ENCODE peak calls at places on chromosomes 11 and 22, in five cellular contexts. One of them, this sample, is unnamed.

GRCh38 chr11:76288166-76288978 is 82.1 kb upstream of the WNT11 start:
- DNase-seq in mesenchymal stem cell: no peak
- DNase-seq in neuronal stem cell: no peak
- DNase-seq in H1: no peak
- DNase-seq in IMR-90: no peak
- DNase-seq in this sample: no peak

GRCh38 chr11:116412118-116412889 is 360.5 kb downstream of the BUD13 start:
- DNase-seq in mesenchymal stem cell: no peak
- DNase-seq in neuronal stem cell: no peak
- DNase-seq in H1: no peak
- DNase-seq in IMR-90: no peak
- DNase-seq in this sample: no peak

GRCh38 chr22:46456818-46457163 is 80.6 kb downstream of the CELSR1 start:
- DNase-seq in mesenchymal stem cell: no peak
- DNase-seq in neuronal stem cell: no peak
- DNase-seq in H1: no peak
- DNase-seq in IMR-90: no peak
- DNase-seq in this sample: no peak

GRCh38 chr11:47768090-47768620 is 1.0 kb upstream of the FNBP4 start:
- DNase-seq in mesenchymal stem cell: peak; percentile 74
- DNase-seq in neuronal stem cell: peak; percentile 15
- DNase-seq in H1: no peak
- DNase-seq in IMR-90: peak; percentile 61
- DNase-seq in this sample: no peak

GRCh38 chr11:118076754-118077281 is at the start of gene TMPRSS4:
- DNase-seq in mesenchymal stem cell: no peak
- DNase-seq in neuronal stem cell: no peak
- DNase-seq in H1: no peak
- DNase-seq in IMR-90: no peak
- DNase-seq in this sample: peak; percentile 46

GRCh38 chr11:116130122-116130521 is 625.9 kb upstream of the CADM1 start:
- DNase-seq in mesenchymal stem cell: no peak
- DNase-seq in neuronal stem cell: no peak
- DNase-seq in H1: peak; percentile 19
- DNase-seq in IMR-90: no peak
- DNase-seq in this sample: no peak

GRCh38 chr11:462107-462890 is 12.2 kb downstream of the PTDSS2 start:
- DNase-seq in mesenchymal stem cell: no peak
- DNase-seq in neuronal stem cell: no peak
- DNase-seq in H1: no peak
- DNase-seq in IMR-90: no peak
- DNase-seq in this sample: no peak

GRCh38 chr11:6127881-6128280 is 20.4 kb downstream of the OR56B4 start:
- DNase-seq in mesenchymal stem cell: no peak
- DNase-seq in neuronal stem cell: no peak
- DNase-seq in H1: no peak
- DNase-seq in IMR-90: no peak
- DNase-seq in this sample: no peak

GRCh38 chr11:14618060-14618459 is 25.5 kb upstream of the PDE3B start:
- DNase-seq in mesenchymal stem cell: no peak
- DNase-seq in neuronal stem cell: no peak
- DNase-seq in H1: no peak
- DNase-seq in IMR-90: no peak
- DNase-seq in this sample: no peak

GRCh38 chr11:9219115-9219514 is 46.0 kb downstream of the DENND5A start:
- DNase-seq in mesenchymal stem cell: peak; percentile 52
- DNase-seq in neuronal stem cell: no peak
- DNase-seq in H1: no peak
- DNase-seq in IMR-90: peak; percentile 55
- DNase-seq in this sample: no peak

GRCh38 chr11:91435694-91436375 is 788.8 kb upstream of the FAT3 start:
- DNase-seq in mesenchymal stem cell: no peak
- DNase-seq in neuronal stem cell: no peak
- DNase-seq in H1: no peak
- DNase-seq in IMR-90: no peak
- DNase-seq in this sample: no peak

GRCh38 chr11:27971256-27971655 is 136.7 kb downstream of the KIF18A start:
- DNase-seq in mesenchymal stem cell: no peak
- DNase-seq in neuronal stem cell: no peak
- DNase-seq in H1: no peak
- DNase-seq in IMR-90: no peak
- DNase-seq in this sample: no peak

GRCh38 chr11:56533054-56533740 is 9.9 kb downstream of the OR5M11 start:
- DNase-seq in mesenchymal stem cell: no peak
- DNase-seq in neuronal stem cell: no peak
- DNase-seq in H1: no peak
- DNase-seq in IMR-90: no peak
- DNase-seq in this sample: no peak

GRCh38 chr11:15539645-15540044 is 424.9 kb downstream of the INSC start:
- DNase-seq in mesenchymal stem cell: no peak
- DNase-seq in neuronal stem cell: no peak
- DNase-seq in H1: no peak
- DNase-seq in IMR-90: no peak
- DNase-seq in this sample: no peak

GRCh38 chr22:28955817-28956216 is 72.4 kb downstream of the ZNRF3 start:
- DNase-seq in mesenchymal stem cell: peak; percentile 9
- DNase-seq in neuronal stem cell: no peak
- DNase-seq in H1: no peak
- DNase-seq in IMR-90: no peak
- DNase-seq in this sample: no peak

GRCh38 chr11:60953781-60954180 is 1.8 kb upstream of the SLC15A3 start:
- DNase-seq in mesenchymal stem cell: peak; percentile 8
- DNase-seq in neuronal stem cell: no peak
- DNase-seq in H1: no peak
- DNase-seq in IMR-90: peak; percentile 44
- DNase-seq in this sample: no peak

GRCh38 chr11:2806351-2807058 is 79.1 kb downstream of the CDKN1C start:
- DNase-seq in mesenchymal stem cell: no peak
- DNase-seq in neuronal stem cell: no peak
- DNase-seq in H1: peak; percentile 49
- DNase-seq in IMR-90: no peak
- DNase-seq in this sample: peak; percentile 27

GRCh38 chr22:46360891-46361290 is 25.4 kb downstream of the TRMU start:
- DNase-seq in mesenchymal stem cell: no peak
- DNase-seq in neuronal stem cell: no peak
- DNase-seq in H1: no peak
- DNase-seq in IMR-90: no peak
- DNase-seq in this sample: no peak

GRCh38 chr11:88555018-88555828 is 217.7 kb upstream of the CTSC start:
- DNase-seq in mesenchymal stem cell: peak; percentile 98
- DNase-seq in neuronal stem cell: no peak
- DNase-seq in H1: no peak
- DNase-seq in IMR-90: peak; percentile 99
- DNase-seq in this sample: no peak

GRCh38 chr22:49853981-49854791 is 542 bp downstream of the ZBED4 start:
- DNase-seq in mesenchymal stem cell: peak; percentile 53
- DNase-seq in neuronal stem cell: peak; percentile 39
- DNase-seq in H1: peak; percentile 54
- DNase-seq in IMR-90: peak; percentile 17
- DNase-seq in this sample: peak; percentile 38

GRCh38 chr11:86672007-86672621 is at the start of gene ME3:
- DNase-seq in mesenchymal stem cell: peak; percentile 75
- DNase-seq in neuronal stem cell: peak; percentile 42
- DNase-seq in H1: peak; percentile 76
- DNase-seq in IMR-90: peak; percentile 44
- DNase-seq in this sample: peak; percentile 61

GRCh38 chr22:49087163-49087562 is 740.5 kb downstream of the BRD1 start:
- DNase-seq in mesenchymal stem cell: no peak
- DNase-seq in neuronal stem cell: no peak
- DNase-seq in H1: no peak
- DNase-seq in IMR-90: no peak
- DNase-seq in this sample: no peak

GRCh38 chr11:44380009-44380313 is 70.0 kb upstream of the ALX4 start:
- DNase-seq in mesenchymal stem cell: no peak
- DNase-seq in neuronal stem cell: no peak
- DNase-seq in H1: no peak
- DNase-seq in IMR-90: no peak
- DNase-seq in this sample: no peak

DNA sequence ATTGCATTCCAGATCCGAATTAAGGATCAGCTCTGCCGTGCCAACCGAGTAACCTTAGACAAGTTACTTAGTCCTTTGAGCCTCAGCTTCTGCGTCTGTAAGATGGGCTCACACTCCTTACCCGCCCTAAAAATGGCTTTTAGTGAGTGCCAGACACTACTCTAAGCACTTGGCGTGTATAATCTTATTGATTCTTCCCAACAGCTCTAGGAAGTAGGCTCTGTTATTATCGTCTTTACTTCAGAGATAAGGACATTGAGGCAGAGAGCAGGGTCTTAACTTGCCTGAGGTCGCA is 21.7 kb upstream of the ROBO3 start:
- DNase-seq in mesenchymal stem cell: no peak
- DNase-seq in neuronal stem cell: no peak
- DNase-seq in H1: no peak
- DNase-seq in IMR-90: no peak
- DNase-seq in this sample: no peak
- H2AFZ ChIP-seq in mesenchymal stem cell: no peak overlapping the region
- H2AFZ ChIP-seq in neuronal stem cell: peak overlapping the region; percentile 93
- H2AFZ ChIP-seq in H1: no peak overlapping the region
- H2AFZ ChIP-seq in IMR-90: no peak overlapping the region
- H2AFZ ChIP-seq in this sample: no peak overlapping the region

GRCh38 chr11:133947298-133947905 is 9.4 kb downstream of the IGSF9B start:
- DNase-seq in mesenchymal stem cell: peak; percentile 16
- DNase-seq in neuronal stem cell: peak; percentile 66
- DNase-seq in H1: peak; percentile 87
- DNase-seq in IMR-90: peak; percentile 23
- DNase-seq in this sample: peak; percentile 88
- H2BK15ac ChIP-seq in mesenchymal stem cell: no peak overlapping the region
- H2BK15ac ChIP-seq in neuronal stem cell: no peak overlapping the region
- H2BK15ac ChIP-seq in H1: peak overlapping the region; percentile 48
- H2BK15ac ChIP-seq in IMR-90: no peak overlapping the region
- H2BK15ac ChIP-seq in this sample: no peak overlapping the region

GRCh38 chr22:27418261-27418660 is 383.3 kb downstream of the MN1 start:
- DNase-seq in mesenchymal stem cell: no peak
- DNase-seq in neuronal stem cell: no peak
- DNase-seq in H1: no peak
- DNase-seq in IMR-90: no peak
- DNase-seq in this sample: no peak

GRCh38 chr22:27419473-27419872 is 382.1 kb downstream of the MN1 start:
- DNase-seq in mesenchymal stem cell: no peak
- DNase-seq in neuronal stem cell: no peak
- DNase-seq in H1: no peak
- DNase-seq in IMR-90: peak; percentile 21
- DNase-seq in this sample: no peak

GRCh38 chr22:27420817-27421361 is 380.7 kb downstream of the MN1 start:
- DNase-seq in mesenchymal stem cell: no peak
- DNase-seq in neuronal stem cell: no peak
- DNase-seq in H1: no peak
- DNase-seq in IMR-90: peak; percentile 95
- DNase-seq in this sample: no peak

GRCh38 chr22:27422442-27422841 is 379.1 kb downstream of the MN1 start:
- DNase-seq in mesenchymal stem cell: no peak
- DNase-seq in neuronal stem cell: no peak
- DNase-seq in H1: no peak
- DNase-seq in IMR-90: no peak
- DNase-seq in this sample: no peak

GRCh38 chr22:27420186-27420816 is 381.3 kb downstream of the MN1 start:
- DNase-seq in mesenchymal stem cell: no peak
- DNase-seq in neuronal stem cell: no peak
- DNase-seq in H1: no peak
- DNase-seq in IMR-90: peak; percentile 25
- DNase-seq in this sample: no peak
- H2AFZ ChIP-seq in mesenchymal stem cell: no peak overlapping the region
- H2AFZ ChIP-seq in neuronal stem cell: no peak overlapping the region
- H2AFZ ChIP-seq in H1: no peak overlapping the region
- H2AFZ ChIP-seq in IMR-90: peak overlapping the region; percentile 64
- H2AFZ ChIP-seq in this sample: no peak overlapping the region

DNA sequence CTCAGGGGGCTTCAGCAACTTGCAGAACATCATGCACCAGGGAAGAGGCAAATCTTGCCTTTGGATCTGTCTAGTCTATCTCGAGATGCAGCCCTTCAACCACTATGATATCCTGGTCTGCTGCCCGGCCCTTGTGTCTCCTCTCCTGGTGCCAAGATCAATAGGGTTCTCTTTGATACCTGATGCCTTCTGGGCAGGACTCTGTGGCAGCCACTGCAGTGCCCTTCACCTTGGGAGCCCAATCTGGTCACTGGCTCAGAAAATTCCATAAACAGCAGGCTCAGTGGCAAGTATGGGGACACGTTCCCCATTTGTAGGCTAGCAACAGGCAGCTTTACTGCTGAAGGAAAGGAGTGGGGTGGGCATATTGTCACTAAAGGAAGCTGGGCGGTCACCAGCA is 23.4 kb downstream of the SYN3 start:
- DNase-seq in mesenchymal stem cell: no peak
- DNase-seq in neuronal stem cell: no peak
- DNase-seq in H1: no peak
- DNase-seq in IMR-90: no peak
- DNase-seq in this sample: peak; percentile 23
- H2BK15ac ChIP-seq in mesenchymal stem cell: no peak overlapping the region
- H2BK15ac ChIP-seq in neuronal stem cell: no peak overlapping the region
- H2BK15ac ChIP-seq in H1: no peak overlapping the region
- H2BK15ac ChIP-seq in IMR-90: no peak overlapping the region
- H2BK15ac ChIP-seq in this sample: no peak overlapping the region

GRCh38 chr22:32578752-32579151 is 104.1 kb downstream of the FBXO7 start:
- DNase-seq in mesenchymal stem cell: no peak
- DNase-seq in neuronal stem cell: no peak
- DNase-seq in H1: no peak
- DNase-seq in IMR-90: no peak
- DNase-seq in this sample: no peak

GRCh38 chr22:32577591-32577990 is 103.0 kb downstream of the FBXO7 start:
- DNase-seq in mesenchymal stem cell: no peak
- DNase-seq in neuronal stem cell: no peak
- DNase-seq in H1: no peak
- DNase-seq in IMR-90: no peak
- DNase-seq in this sample: no peak

GRCh38 chr22:32574957-32575893 is 100.6 kb downstream of the FBXO7 start:
- DNase-seq in mesenchymal stem cell: no peak
- DNase-seq in neuronal stem cell: no peak
- DNase-seq in H1: no peak
- DNase-seq in IMR-90: no peak
- DNase-seq in this sample: no peak

GRCh38 chr22:32574397-32574796 is 99.8 kb downstream of the FBXO7 start:
- DNase-seq in mesenchymal stem cell: no peak
- DNase-seq in neuronal stem cell: no peak
- DNase-seq in H1: no peak
- DNase-seq in IMR-90: no peak
- DNase-seq in this sample: no peak

GRCh38 chr22:32576553-32577255 is 102.1 kb downstream of the FBXO7 start:
- DNase-seq in mesenchymal stem cell: no peak
- DNase-seq in neuronal stem cell: no peak
- DNase-seq in H1: no peak
- DNase-seq in IMR-90: no peak
- DNase-seq in this sample: no peak
- H2AFZ ChIP-seq in mesenchymal stem cell: no peak overlapping the region
- H2AFZ ChIP-seq in neuronal stem cell: no peak overlapping the region
- H2AFZ ChIP-seq in H1: no peak overlapping the region
- H2AFZ ChIP-seq in IMR-90: no peak overlapping the region
- H2AFZ ChIP-seq in this sample: no peak overlapping the region

GRCh38 chr11:79472736-79473536 is 32.1 kb upstream of the TENM4 start:
- DNase-seq in mesenchymal stem cell: no peak
- DNase-seq in neuronal stem cell: no peak
- DNase-seq in H1: peak; percentile 63
- DNase-seq in IMR-90: no peak
- DNase-seq in this sample: peak; percentile 79
- H2BK15ac ChIP-seq in mesenchymal stem cell: no peak overlapping the region
- H2BK15ac ChIP-seq in neuronal stem cell: no peak overlapping the region
- H2BK15ac ChIP-seq in H1: peak overlapping the region; percentile 76
- H2BK15ac ChIP-seq in IMR-90: no peak overlapping the region
- H2BK15ac ChIP-seq in this sample: no peak overlapping the region